ENCODE peak calls at places on chromosomes 6 and 20, in seven cellular contexts. One of them, this sample, is unnamed.

GRCh38 chr6:25312703-25313102 is 33.5 kb downstream of the CARMIL1 start:
- DNase-seq in iris pigment epithelial cell: peak
- DNase-seq in T-helper 1 cell: no peak
- DNase-seq in iPS-NIHi11: no peak
- DNase-seq in choroid plexus epithelial cell: peak
- DNase-seq in AG08396: peak
- DNase-seq in lower lobe of right lung: no peak
- DNase-seq in this sample: no peak

GRCh38 chr20:24102290-24102689 is 113.7 kb upstream of the GGTLC1 start:
- DNase-seq in iPS-NIHi11: peak
- DNase-seq in iris pigment epithelial cell: no peak
- DNase-seq in choroid plexus epithelial cell: peak
- DNase-seq in lower lobe of right lung: no peak
- DNase-seq in AG08396: no peak
- DNase-seq in T-helper 1 cell: no peak
- DNase-seq in this sample: peak

GRCh38 chr20:33561981-33562601 is 72.2 kb downstream of the CBFA2T2 start:
- DNase-seq in iPS-NIHi11: peak
- DNase-seq in iris pigment epithelial cell: peak
- DNase-seq in T-helper 1 cell: no peak
- DNase-seq in AG08396: peak
- DNase-seq in lower lobe of right lung: no peak
- DNase-seq in choroid plexus epithelial cell: peak
- DNase-seq in this sample: peak

GRCh38 chr6:85250586-85251216 is 199.2 kb upstream of the NT5E start:
- DNase-seq in lower lobe of right lung: no peak
- DNase-seq in T-helper 1 cell: no peak
- DNase-seq in iPS-NIHi11: no peak
- DNase-seq in AG08396: no peak
- DNase-seq in iris pigment epithelial cell: peak
- DNase-seq in choroid plexus epithelial cell: peak
- DNase-seq in this sample: no peak

GRCh38 chr6:138465007-138465645 is 34.2 kb downstream of the NHSL1 start:
- DNase-seq in iris pigment epithelial cell: peak
- DNase-seq in T-helper 1 cell: no peak
- DNase-seq in lower lobe of right lung: no peak
- DNase-seq in iPS-NIHi11: no peak
- DNase-seq in choroid plexus epithelial cell: peak
- DNase-seq in AG08396: peak
- DNase-seq in this sample: no peak

GRCh38 chr6:683742-684440 is 9.0 kb downstream of the EXOC2 start:
- DNase-seq in choroid plexus epithelial cell: peak
- DNase-seq in iris pigment epithelial cell: peak
- DNase-seq in AG08396: peak
- DNase-seq in iPS-NIHi11: peak
- DNase-seq in T-helper 1 cell: no peak
- DNase-seq in lower lobe of right lung: no peak
- DNase-seq in this sample: peak

GRCh38 chr6:134352786-134353480 is 35.0 kb upstream of the SGK1 start:
- DNase-seq in choroid plexus epithelial cell: peak
- DNase-seq in T-helper 1 cell: no peak
- DNase-seq in iris pigment epithelial cell: peak
- DNase-seq in AG08396: peak
- DNase-seq in iPS-NIHi11: no peak
- DNase-seq in lower lobe of right lung: no peak
- DNase-seq in this sample: peak

GRCh38 chr6:44237813-44238433 is 9.0 kb upstream of the HSP90AB1 start:
- DNase-seq in T-helper 1 cell: peak
- DNase-seq in iris pigment epithelial cell: peak
- DNase-seq in iPS-NIHi11: peak
- DNase-seq in AG08396: peak
- DNase-seq in choroid plexus epithelial cell: peak
- DNase-seq in lower lobe of right lung: peak
- DNase-seq in this sample: peak

GRCh38 chr20:1633535-1633934 is 13.7 kb upstream of the SIRPB1 start:
- DNase-seq in iPS-NIHi11: no peak
- DNase-seq in lower lobe of right lung: no peak
- DNase-seq in AG08396: no peak
- DNase-seq in T-helper 1 cell: no peak
- DNase-seq in choroid plexus epithelial cell: peak
- DNase-seq in iris pigment epithelial cell: peak
- DNase-seq in this sample: no peak

GRCh38 chr6:41707565-41708200 is 27.7 kb downstream of the TFEB start:
- DNase-seq in lower lobe of right lung: peak
- DNase-seq in iris pigment epithelial cell: no peak
- DNase-seq in choroid plexus epithelial cell: no peak
- DNase-seq in iPS-NIHi11: no peak
- DNase-seq in AG08396: no peak
- DNase-seq in T-helper 1 cell: peak
- DNase-seq in this sample: no peak

GRCh38 chr6:169940554-169941290 is 189.3 kb downstream of the ERMARD start:
- DNase-seq in iris pigment epithelial cell: no peak
- DNase-seq in lower lobe of right lung: no peak
- DNase-seq in choroid plexus epithelial cell: no peak
- DNase-seq in iPS-NIHi11: no peak
- DNase-seq in AG08396: no peak
- DNase-seq in T-helper 1 cell: no peak
- DNase-seq in this sample: peak

GRCh38 chr6:5962794-5963193 is 43.9 kb downstream of the NRN1 start:
- DNase-seq in AG08396: no peak
- DNase-seq in iris pigment epithelial cell: no peak
- DNase-seq in choroid plexus epithelial cell: no peak
- DNase-seq in iPS-NIHi11: no peak
- DNase-seq in lower lobe of right lung: no peak
- DNase-seq in T-helper 1 cell: no peak
- DNase-seq in this sample: no peak

GRCh38 chr20:44701116-44701865 is 13.9 kb upstream of the CCN5 start:
- DNase-seq in T-helper 1 cell: no peak
- DNase-seq in lower lobe of right lung: no peak
- DNase-seq in AG08396: no peak
- DNase-seq in iris pigment epithelial cell: peak
- DNase-seq in choroid plexus epithelial cell: peak
- DNase-seq in iPS-NIHi11: peak
- DNase-seq in this sample: no peak

GRCh38 chr6:139960676-139961075 is 586.2 kb upstream of the CITED2 start:
- DNase-seq in choroid plexus epithelial cell: no peak
- DNase-seq in AG08396: no peak
- DNase-seq in iris pigment epithelial cell: no peak
- DNase-seq in iPS-NIHi11: no peak
- DNase-seq in T-helper 1 cell: no peak
- DNase-seq in lower lobe of right lung: no peak
- DNase-seq in this sample: no peak

GRCh38 chr20:4876731-4877130 is 124.6 kb downstream of the SLC23A2 start:
- DNase-seq in T-helper 1 cell: no peak
- DNase-seq in lower lobe of right lung: no peak
- DNase-seq in choroid plexus epithelial cell: no peak
- DNase-seq in AG08396: no peak
- DNase-seq in iPS-NIHi11: no peak
- DNase-seq in iris pigment epithelial cell: no peak
- DNase-seq in this sample: no peak

GRCh38 chr20:21053002-21053762 is 53.0 kb downstream of the LINC00237 start:
- DNase-seq in T-helper 1 cell: no peak
- DNase-seq in iris pigment epithelial cell: no peak
- DNase-seq in lower lobe of right lung: no peak
- DNase-seq in choroid plexus epithelial cell: no peak
- DNase-seq in iPS-NIHi11: peak
- DNase-seq in AG08396: no peak
- DNase-seq in this sample: peak

GRCh38 chr6:47031656-47032055 is 10.5 kb downstream of the ADGRF1 start:
- DNase-seq in AG08396: no peak
- DNase-seq in iris pigment epithelial cell: no peak
- DNase-seq in T-helper 1 cell: no peak
- DNase-seq in choroid plexus epithelial cell: no peak
- DNase-seq in iPS-NIHi11: no peak
- DNase-seq in lower lobe of right lung: no peak
- DNase-seq in this sample: no peak

GRCh38 chr6:55713411-55713810 is 134.4 kb upstream of the HMGCLL1 start:
- DNase-seq in lower lobe of right lung: no peak
- DNase-seq in T-helper 1 cell: no peak
- DNase-seq in choroid plexus epithelial cell: peak
- DNase-seq in iris pigment epithelial cell: no peak
- DNase-seq in AG08396: peak
- DNase-seq in iPS-NIHi11: no peak
- DNase-seq in this sample: no peak

GRCh38 chr20:20393770-20394169 is 25.9 kb downstream of the INSM1 start:
- DNase-seq in iPS-NIHi11: no peak
- DNase-seq in choroid plexus epithelial cell: peak
- DNase-seq in iris pigment epithelial cell: no peak
- DNase-seq in AG08396: peak
- DNase-seq in lower lobe of right lung: no peak
- DNase-seq in T-helper 1 cell: no peak
- DNase-seq in this sample: no peak

GRCh38 chr6:69584536-69584912 is 212.3 kb downstream of the LMBRD1 start:
- DNase-seq in iPS-NIHi11: no peak
- DNase-seq in lower lobe of right lung: no peak
- DNase-seq in AG08396: no peak
- DNase-seq in iris pigment epithelial cell: no peak
- DNase-seq in choroid plexus epithelial cell: no peak
- DNase-seq in T-helper 1 cell: no peak
- DNase-seq in this sample: no peak

GRCh38 chr6:164164921-164165320 is 750.4 kb downstream of the QKI start:
- DNase-seq in iPS-NIHi11: no peak
- DNase-seq in choroid plexus epithelial cell: no peak
- DNase-seq in T-helper 1 cell: no peak
- DNase-seq in iris pigment epithelial cell: peak
- DNase-seq in AG08396: no peak
- DNase-seq in lower lobe of right lung: no peak
- DNase-seq in this sample: no peak

GRCh38 chr20:43341541-43341940 is 116.2 kb upstream of the SRSF6 start:
- DNase-seq in choroid plexus epithelial cell: no peak
- DNase-seq in lower lobe of right lung: no peak
- DNase-seq in iris pigment epithelial cell: no peak
- DNase-seq in T-helper 1 cell: no peak
- DNase-seq in AG08396: no peak
- DNase-seq in iPS-NIHi11: no peak
- DNase-seq in this sample: no peak

GRCh38 chr20:23155141-23155590 is 69.0 kb upstream of the CD93 start:
- DNase-seq in choroid plexus epithelial cell: no peak
- DNase-seq in iPS-NIHi11: no peak
- DNase-seq in iris pigment epithelial cell: no peak
- DNase-seq in AG08396: no peak
- DNase-seq in lower lobe of right lung: peak
- DNase-seq in T-helper 1 cell: no peak
- DNase-seq in this sample: no peak

GRCh38 chr6:10322991-10323390 is 91.9 kb downstream of the TFAP2A start:
- DNase-seq in iris pigment epithelial cell: peak
- DNase-seq in T-helper 1 cell: no peak
- DNase-seq in lower lobe of right lung: no peak
- DNase-seq in iPS-NIHi11: no peak
- DNase-seq in AG08396: no peak
- DNase-seq in choroid plexus epithelial cell: no peak
- DNase-seq in this sample: no peak

GRCh38 chr6:125939026-125939425 is 17.5 kb upstream of the HINT3 start:
- DNase-seq in iris pigment epithelial cell: no peak
- DNase-seq in choroid plexus epithelial cell: no peak
- DNase-seq in iPS-NIHi11: no peak
- DNase-seq in T-helper 1 cell: no peak
- DNase-seq in lower lobe of right lung: no peak
- DNase-seq in AG08396: no peak
- DNase-seq in this sample: no peak

GRCh38 chr20:1327241-1327653 is 1.7 kb downstream of the SDCBP2 start:
- DNase-seq in iris pigment epithelial cell: peak
- DNase-seq in iPS-NIHi11: no peak
- DNase-seq in T-helper 1 cell: no peak
- DNase-seq in lower lobe of right lung: peak
- DNase-seq in choroid plexus epithelial cell: peak
- DNase-seq in AG08396: no peak
- DNase-seq in this sample: no peak

GRCh38 chr6:163415620-163416379 is 1.3 kb downstream of the QKI start:
- DNase-seq in AG08396: peak
- DNase-seq in T-helper 1 cell: peak
- DNase-seq in iris pigment epithelial cell: peak
- DNase-seq in iPS-NIHi11: peak
- DNase-seq in lower lobe of right lung: peak
- DNase-seq in choroid plexus epithelial cell: peak
- DNase-seq in this sample: peak

GRCh38 chr6:71463061-71463460 is 174.4 kb downstream of the OGFRL1 start:
- DNase-seq in choroid plexus epithelial cell: peak
- DNase-seq in iPS-NIHi11: no peak
- DNase-seq in iris pigment epithelial cell: peak
- DNase-seq in lower lobe of right lung: no peak
- DNase-seq in AG08396: no peak
- DNase-seq in T-helper 1 cell: no peak
- DNase-seq in this sample: no peak

GRCh38 chr20:60249436-60249835 is 291.2 kb downstream of the CDH26 start:
- DNase-seq in T-helper 1 cell: no peak
- DNase-seq in AG08396: peak
- DNase-seq in choroid plexus epithelial cell: peak
- DNase-seq in lower lobe of right lung: no peak
- DNase-seq in iris pigment epithelial cell: peak
- DNase-seq in iPS-NIHi11: no peak
- DNase-seq in this sample: no peak

GRCh38 chr6:157906537-157907061 is 75.1 kb upstream of the SYNJ2 start:
- DNase-seq in T-helper 1 cell: no peak
- DNase-seq in iPS-NIHi11: no peak
- DNase-seq in AG08396: no peak
- DNase-seq in lower lobe of right lung: no peak
- DNase-seq in choroid plexus epithelial cell: no peak
- DNase-seq in iris pigment epithelial cell: no peak
- DNase-seq in this sample: no peak

GRCh38 chr6:22024004-22024403 is 272.8 kb downstream of the PRL start:
- DNase-seq in AG08396: no peak
- DNase-seq in T-helper 1 cell: no peak
- DNase-seq in choroid plexus epithelial cell: no peak
- DNase-seq in lower lobe of right lung: no peak
- DNase-seq in iris pigment epithelial cell: no peak
- DNase-seq in iPS-NIHi11: no peak
- DNase-seq in this sample: no peak

GRCh38 chr6:167576050-167576741 is 250.5 kb upstream of the AFDN start:
- DNase-seq in iris pigment epithelial cell: no peak
- DNase-seq in AG08396: no peak
- DNase-seq in iPS-NIHi11: peak
- DNase-seq in T-helper 1 cell: no peak
- DNase-seq in choroid plexus epithelial cell: no peak
- DNase-seq in lower lobe of right lung: no peak
- DNase-seq in this sample: no peak

GRCh38 chr6:135043854-135044253 is 10.8 kb downstream of the HBS1L start:
- DNase-seq in T-helper 1 cell: no peak
- DNase-seq in lower lobe of right lung: no peak
- DNase-seq in iPS-NIHi11: no peak
- DNase-seq in choroid plexus epithelial cell: no peak
- DNase-seq in AG08396: no peak
- DNase-seq in iris pigment epithelial cell: no peak
- DNase-seq in this sample: no peak

GRCh38 chr20:58990651-58991445 is 9.8 kb downstream of the NELFCD start:
- DNase-seq in T-helper 1 cell: no peak
- DNase-seq in iris pigment epithelial cell: no peak
- DNase-seq in choroid plexus epithelial cell: no peak
- DNase-seq in AG08396: no peak
- DNase-seq in lower lobe of right lung: no peak
- DNase-seq in iPS-NIHi11: no peak
- DNase-seq in this sample: no peak

GRCh38 chr6:168735268-168735949 is 294.4 kb downstream of the SMOC2 start:
- DNase-seq in T-helper 1 cell: no peak
- DNase-seq in lower lobe of right lung: no peak
- DNase-seq in choroid plexus epithelial cell: no peak
- DNase-seq in AG08396: no peak
- DNase-seq in iris pigment epithelial cell: no peak
- DNase-seq in iPS-NIHi11: no peak
- DNase-seq in this sample: no peak

GRCh38 chr6:154805288-154805911 is 72.2 kb downstream of the SCAF8 start:
- DNase-seq in choroid plexus epithelial cell: peak
- DNase-seq in iris pigment epithelial cell: peak
- DNase-seq in AG08396: peak
- DNase-seq in T-helper 1 cell: peak
- DNase-seq in lower lobe of right lung: no peak
- DNase-seq in iPS-NIHi11: peak
- DNase-seq in this sample: peak